ENCODE peak calls at places on chromosomes 4 and X, in seven cellular contexts. One of them, this sample, is unnamed. For H3K9me3, the result is how much of the 10 kb centered on the place peaks cover.

GRCh38 chr4:22071749-22072148 is 123.2 kb upstream of the KCNIP4 start:
- DNase-seq in pancreas: no peak
- DNase-seq in testis: no peak
- DNase-seq in uterus: no peak
- DNase-seq in CD8-positive, alpha-beta memory T cell: no peak
- DNase-seq in stomach: no peak
- DNase-seq in AG04450: no peak
- DNase-seq in this sample: peak

GRCh38 chrX:129934952-129935351 is 29.0 kb downstream of the UTP14A start:
- DNase-seq in stomach: no peak
- DNase-seq in CD8-positive, alpha-beta memory T cell: no peak
- DNase-seq in AG04450: no peak
- DNase-seq in uterus: no peak
- DNase-seq in testis: no peak
- DNase-seq in pancreas: no peak
- DNase-seq in this sample: no peak

GRCh38 chrX:103344606-103345005 is 11.7 kb upstream of the TCEAL9 start:
- DNase-seq in testis: no peak
- DNase-seq in stomach: no peak
- DNase-seq in uterus: no peak
- DNase-seq in CD8-positive, alpha-beta memory T cell: no peak
- DNase-seq in pancreas: no peak
- DNase-seq in AG04450: no peak
- DNase-seq in this sample: no peak

GRCh38 chr4:54930226-54930625 is 195.2 kb downstream of the KDR start:
- DNase-seq in uterus: no peak
- DNase-seq in testis: no peak
- DNase-seq in CD8-positive, alpha-beta memory T cell: no peak
- DNase-seq in AG04450: no peak
- DNase-seq in pancreas: no peak
- DNase-seq in stomach: no peak
- DNase-seq in this sample: no peak

GRCh38 chrX:17813277-17813676 is 47.8 kb downstream of the RAI2 start:
- DNase-seq in stomach: no peak
- DNase-seq in CD8-positive, alpha-beta memory T cell: no peak
- DNase-seq in testis: no peak
- DNase-seq in uterus: no peak
- DNase-seq in pancreas: no peak
- DNase-seq in AG04450: no peak
- DNase-seq in this sample: no peak

GRCh38 chrX:139831689-139832456 is 101.0 kb downstream of the ATP11C start:
- DNase-seq in uterus: no peak
- DNase-seq in pancreas: no peak
- DNase-seq in CD8-positive, alpha-beta memory T cell: no peak
- DNase-seq in testis: peak
- DNase-seq in AG04450: peak
- DNase-seq in stomach: no peak
- DNase-seq in this sample: peak

GRCh38 chr4:684611-685010 is 4.3 kb downstream of the SLC49A3 start:
- DNase-seq in stomach: no peak
- DNase-seq in uterus: no peak
- DNase-seq in testis: no peak
- DNase-seq in pancreas: no peak
- DNase-seq in CD8-positive, alpha-beta memory T cell: no peak
- DNase-seq in AG04450: no peak
- DNase-seq in this sample: no peak

GRCh38 chrX:38166478-38167083 is 54.1 kb downstream of the SRPX start:
- DNase-seq in AG04450: no peak
- DNase-seq in CD8-positive, alpha-beta memory T cell: no peak
- DNase-seq in pancreas: no peak
- DNase-seq in uterus: no peak
- DNase-seq in testis: peak
- DNase-seq in stomach: no peak
- DNase-seq in this sample: peak

GRCh38 chr4:98617358-98618047 is 40.9 kb downstream of the TSPAN5 start:
- DNase-seq in stomach: no peak
- DNase-seq in CD8-positive, alpha-beta memory T cell: no peak
- DNase-seq in AG04450: no peak
- DNase-seq in pancreas: no peak
- DNase-seq in testis: no peak
- DNase-seq in uterus: no peak
- DNase-seq in this sample: no peak

GRCh38 chr4:94491322-94491721 is 39.6 kb downstream of the PDLIM5 start:
- DNase-seq in uterus: no peak
- DNase-seq in CD8-positive, alpha-beta memory T cell: no peak
- DNase-seq in pancreas: no peak
- DNase-seq in AG04450: no peak
- DNase-seq in stomach: no peak
- DNase-seq in testis: no peak
- DNase-seq in this sample: no peak

GRCh38 chr4:92266521-92266920 is 37.2 kb upstream of the GRID2 start:
- DNase-seq in uterus: no peak
- DNase-seq in testis: no peak
- DNase-seq in CD8-positive, alpha-beta memory T cell: no peak
- DNase-seq in stomach: no peak
- DNase-seq in pancreas: no peak
- DNase-seq in AG04450: no peak
- DNase-seq in this sample: no peak

GRCh38 chr4:128600996-128601857 is 208.3 kb upstream of the JADE1 start:
- DNase-seq in AG04450: peak
- DNase-seq in pancreas: peak
- DNase-seq in testis: peak
- DNase-seq in CD8-positive, alpha-beta memory T cell: no peak
- DNase-seq in uterus: peak
- DNase-seq in stomach: peak
- DNase-seq in this sample: no peak

GRCh38 chr4:67934628-67935027 is 28.7 kb downstream of the TMPRSS11A start:
- DNase-seq in testis: no peak
- DNase-seq in AG04450: no peak
- DNase-seq in CD8-positive, alpha-beta memory T cell: no peak
- DNase-seq in uterus: no peak
- DNase-seq in stomach: no peak
- DNase-seq in pancreas: no peak
- DNase-seq in this sample: peak

GRCh38 chrX:112826020-112826419 is 14.6 kb downstream of the AMOT start:
- DNase-seq in testis: no peak
- DNase-seq in CD8-positive, alpha-beta memory T cell: no peak
- DNase-seq in uterus: no peak
- DNase-seq in pancreas: no peak
- DNase-seq in stomach: no peak
- DNase-seq in AG04450: no peak
- DNase-seq in this sample: no peak

GRCh38 chr4:8607603-8608481 is 15.3 kb downstream of the CPZ start:
- DNase-seq in uterus: peak
- DNase-seq in testis: peak
- DNase-seq in stomach: peak
- DNase-seq in AG04450: no peak
- DNase-seq in CD8-positive, alpha-beta memory T cell: no peak
- DNase-seq in pancreas: no peak
- DNase-seq in this sample: peak

GRCh38 chrX:77505227-77505626 is 58.0 kb downstream of the FGF16 start:
- DNase-seq in pancreas: no peak
- DNase-seq in uterus: no peak
- DNase-seq in CD8-positive, alpha-beta memory T cell: no peak
- DNase-seq in stomach: no peak
- DNase-seq in testis: no peak
- DNase-seq in AG04450: peak
- DNase-seq in this sample: no peak

GRCh38 chrX:70998402-70999027 is 67.6 kb upstream of the SLC7A3 start:
- DNase-seq in stomach: no peak
- DNase-seq in uterus: no peak
- DNase-seq in pancreas: no peak
- DNase-seq in CD8-positive, alpha-beta memory T cell: no peak
- DNase-seq in AG04450: no peak
- DNase-seq in testis: peak
- DNase-seq in this sample: no peak

DNA sequence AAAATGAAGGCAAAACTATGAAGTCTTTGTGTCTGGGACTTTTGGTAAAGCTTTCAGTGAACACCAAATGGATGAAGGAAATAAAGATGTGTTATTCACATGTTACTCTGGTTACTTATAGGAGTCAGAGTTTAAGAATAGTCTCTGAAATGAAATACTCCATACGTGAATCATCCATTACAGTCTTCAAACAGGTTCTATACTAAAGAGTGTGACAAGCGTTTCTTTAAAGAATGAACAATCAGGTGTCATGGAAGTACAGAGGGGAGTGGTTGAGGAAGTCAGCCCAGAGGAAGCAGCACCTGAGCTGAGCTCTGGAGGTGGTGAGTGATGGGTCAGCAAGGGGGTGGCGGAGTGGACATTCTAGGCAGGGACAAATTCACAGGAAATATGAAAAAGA is 41.8 kb upstream of the SORBS2 start:
- DNase-seq in uterus: no peak
- DNase-seq in stomach: no peak
- DNase-seq in CD8-positive, alpha-beta memory T cell: no peak
- DNase-seq in testis: no peak
- DNase-seq in pancreas: no peak
- DNase-seq in AG04450: no peak
- DNase-seq in this sample: no peak
- H3K9me3 ChIP-seq in uterus: under half
- H3K9me3 ChIP-seq in stomach: under half
- H3K9me3 ChIP-seq in CD8-positive, alpha-beta memory T cell: under half
- H3K9me3 ChIP-seq in testis: under half
- H3K9me3 ChIP-seq in pancreas: under half
- H3K9me3 ChIP-seq in AG04450: under half
- H3K9me3 ChIP-seq in this sample: under half

GRCh38 chrX:829145-829544 is 198.6 kb downstream of the SHOX start:
- DNase-seq in pancreas: no peak
- DNase-seq in testis: no peak
- DNase-seq in uterus: no peak
- DNase-seq in CD8-positive, alpha-beta memory T cell: no peak
- DNase-seq in stomach: no peak
- DNase-seq in AG04450: no peak
- DNase-seq in this sample: no peak

GRCh38 chrX:830532-830931 is 199.9 kb downstream of the SHOX start:
- DNase-seq in uterus: no peak
- DNase-seq in CD8-positive, alpha-beta memory T cell: no peak
- DNase-seq in stomach: no peak
- DNase-seq in pancreas: no peak
- DNase-seq in testis: no peak
- DNase-seq in AG04450: no peak
- DNase-seq in this sample: no peak

GRCh38 chrX:821311-822178 is 191.0 kb downstream of the SHOX start:
- DNase-seq in uterus: no peak
- DNase-seq in AG04450: no peak
- DNase-seq in testis: no peak
- DNase-seq in CD8-positive, alpha-beta memory T cell: no peak
- DNase-seq in pancreas: no peak
- DNase-seq in stomach: no peak
- DNase-seq in this sample: no peak

GRCh38 chrX:826448-826847 is 195.9 kb downstream of the SHOX start:
- DNase-seq in AG04450: no peak
- DNase-seq in CD8-positive, alpha-beta memory T cell: no peak
- DNase-seq in uterus: no peak
- DNase-seq in pancreas: no peak
- DNase-seq in testis: no peak
- DNase-seq in stomach: no peak
- DNase-seq in this sample: no peak

DNA sequence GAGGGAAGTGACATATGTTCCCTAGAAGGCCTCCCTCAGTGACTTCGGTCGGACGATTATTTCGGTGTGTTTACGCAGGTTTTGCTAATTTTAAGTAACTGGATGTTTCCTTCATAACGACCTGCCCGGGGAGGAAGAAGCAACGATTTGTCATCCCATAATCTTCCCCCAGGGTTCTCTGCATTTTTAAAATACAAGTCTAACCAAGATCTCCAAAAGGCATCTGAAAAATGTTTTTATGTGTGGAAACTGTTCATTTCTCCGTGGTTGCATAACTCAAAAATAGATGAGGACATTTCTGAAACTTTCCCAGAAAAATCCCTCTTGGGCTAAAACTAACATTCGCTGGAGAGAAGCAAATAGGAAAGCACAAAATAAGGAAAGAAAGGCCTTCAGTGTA is 195.4 kb downstream of the SHOX start:
- DNase-seq in pancreas: no peak
- DNase-seq in AG04450: no peak
- DNase-seq in stomach: no peak
- DNase-seq in CD8-positive, alpha-beta memory T cell: no peak
- DNase-seq in testis: no peak
- DNase-seq in uterus: no peak
- DNase-seq in this sample: no peak
- H3K27ac ChIP-seq in pancreas: no peak
- H3K27ac ChIP-seq in AG04450: no peak
- H3K27ac ChIP-seq in stomach: no peak
- H3K27ac ChIP-seq in CD8-positive, alpha-beta memory T cell: no peak
- H3K27ac ChIP-seq in testis: no peak
- H3K27ac ChIP-seq in uterus: no peak
- H3K27ac ChIP-seq in this sample: no peak

GRCh38 chr4:182916483-182917181 is 554 bp downstream of the DCTD start:
- DNase-seq in pancreas: peak
- DNase-seq in stomach: peak
- DNase-seq in testis: peak
- DNase-seq in AG04450: no peak
- DNase-seq in CD8-positive, alpha-beta memory T cell: peak
- DNase-seq in uterus: peak
- DNase-seq in this sample: peak

GRCh38 chr4:182914357-182914756 is 2.8 kb downstream of the DCTD start:
- DNase-seq in testis: no peak
- DNase-seq in CD8-positive, alpha-beta memory T cell: no peak
- DNase-seq in stomach: no peak
- DNase-seq in AG04450: no peak
- DNase-seq in uterus: no peak
- DNase-seq in pancreas: no peak
- DNase-seq in this sample: no peak

GRCh38 chr4:182913036-182913435 is 4.2 kb downstream of the DCTD start:
- DNase-seq in stomach: no peak
- DNase-seq in uterus: no peak
- DNase-seq in AG04450: no peak
- DNase-seq in pancreas: no peak
- DNase-seq in CD8-positive, alpha-beta memory T cell: no peak
- DNase-seq in testis: no peak
- DNase-seq in this sample: no peak

GRCh38 chr4:182917182-182918043 is at the start of gene DCTD:
- DNase-seq in AG04450: no peak
- DNase-seq in pancreas: peak
- DNase-seq in CD8-positive, alpha-beta memory T cell: peak
- DNase-seq in uterus: peak
- DNase-seq in stomach: peak
- DNase-seq in testis: peak
- DNase-seq in this sample: peak

DNA sequence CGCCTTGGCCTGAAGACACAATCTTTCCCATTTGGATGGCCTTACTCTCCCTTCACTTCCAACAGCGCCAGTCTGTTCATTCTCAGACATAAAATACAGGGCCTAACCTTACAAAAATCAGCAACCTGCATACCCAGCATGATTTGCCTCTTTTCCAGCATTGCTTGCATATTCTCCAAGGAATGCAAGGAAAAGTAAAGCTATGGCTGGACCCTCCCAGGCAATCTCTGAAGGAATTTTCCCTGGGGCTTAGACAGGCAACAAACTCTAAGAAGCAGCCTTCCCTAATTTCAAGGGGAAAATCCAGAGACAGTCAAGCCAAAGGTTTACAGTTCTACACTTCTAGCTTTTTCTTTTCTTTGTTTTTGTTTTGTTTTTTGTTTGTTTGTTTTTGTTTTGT is 3.6 kb downstream of the DCTD start:
- DNase-seq in AG04450: no peak
- DNase-seq in testis: no peak
- DNase-seq in stomach: no peak
- DNase-seq in pancreas: no peak
- DNase-seq in uterus: no peak
- DNase-seq in CD8-positive, alpha-beta memory T cell: no peak
- DNase-seq in this sample: no peak
- H3K9me3 ChIP-seq in AG04450: under half
- H3K9me3 ChIP-seq in testis: under half
- H3K9me3 ChIP-seq in stomach: under half
- H3K9me3 ChIP-seq in pancreas: under half
- H3K9me3 ChIP-seq in uterus: under half
- H3K9me3 ChIP-seq in CD8-positive, alpha-beta memory T cell: under half
- H3K9me3 ChIP-seq in this sample: under half

GRCh38 chr4:38230121-38230728 is 270.0 kb downstream of the PTTG2 start:
- DNase-seq in CD8-positive, alpha-beta memory T cell: no peak
- DNase-seq in stomach: peak
- DNase-seq in pancreas: no peak
- DNase-seq in uterus: no peak
- DNase-seq in testis: no peak
- DNase-seq in AG04450: no peak
- DNase-seq in this sample: no peak
- H3K27ac ChIP-seq in CD8-positive, alpha-beta memory T cell: no peak
- H3K27ac ChIP-seq in stomach: peak
- H3K27ac ChIP-seq in pancreas: peak
- H3K27ac ChIP-seq in uterus: no peak
- H3K27ac ChIP-seq in testis: no peak
- H3K27ac ChIP-seq in AG04450: no peak
- H3K27ac ChIP-seq in this sample: no peak

This sample was measured in MM.1S.